ENCODE peak calls at places on chromosomes 6 and 20, in seven cellular contexts. C is T-helper 22 cell, B is LoVo, Z is NCI-H510A treated with DMSO at 0.1 percent for 48 hours, A is hypothalamus, N is endothelial cell, W is kidney tubule cell. J is an unnamed sample.

GRCh38 chr6:80543598-80544181 is 437.2 kb downstream of the BCKDHB start:
- DNase-seq in C (no peak), B (no peak), Z (no peak), A (no peak), N (no peak), W (peak), J (no peak)

GRCh38 chr20:6178537-6178936 is 55.7 kb upstream of the FERMT1 start:
- DNase-seq in C (no peak), B (peak), Z (peak), A (no peak), N (peak), W (peak), J (peak)

GRCh38 chr6:134057478-134057877 is 5.1 kb upstream of the SLC2A12 start:
- DNase-seq in C (no peak), B (no peak), Z (peak), A (no peak), N (no peak), W (no peak), J (no peak)

GRCh38 chr6:139373154-139373927 is 1.1 kb downstream of the CITED2 start:
- DNase-seq in C (peak), B (peak), Z (peak), A (peak), N (peak), W (peak), J (peak)

GRCh38 chr20:18266282-18266681 is 22.0 kb upstream of the ZNF133 start:
- DNase-seq in C (no peak), B (no peak), Z (no peak), A (no peak), N (no peak), W (no peak), J (no peak)

GRCh38 chr6:102204336-102204735 is 810.8 kb downstream of the GRIK2 start:
- DNase-seq in C (no peak), B (no peak), Z (no peak), A (no peak), N (no peak), W (no peak), J (no peak)

GRCh38 chr6:104527311-104527710 is 332.4 kb downstream of the HACE1 start:
- DNase-seq in C (no peak), B (no peak), Z (no peak), A (no peak), N (no peak), W (no peak), J (no peak)

GRCh38 chr6:4402477-4402976 is 267.2 kb upstream of the ECI2 start:
- DNase-seq in C (no peak), B (no peak), Z (no peak), A (no peak), N (no peak), W (peak), J (no peak)

GRCh38 chr6:85640806-85641205 is 1.9 kb downstream of the SYNCRIP start:
- DNase-seq in C (no peak), B (no peak), Z (no peak), A (no peak), N (no peak), W (no peak), J (peak)

GRCh38 chr20:49385471-49385870 is 97.0 kb downstream of the KCNB1 start:
- DNase-seq in C (no peak), B (no peak), Z (peak), A (no peak), N (no peak), W (peak), J (no peak)

GRCh38 chr6:100592929-100593328 is 128.2 kb upstream of the SIM1 start:
- DNase-seq in C (no peak), B (no peak), Z (peak), A (no peak), N (no peak), W (no peak), J (no peak)

GRCh38 chr6:34601706-34602105 is 45.6 kb upstream of the SPDEF start:
- DNase-seq in C (no peak), B (no peak), Z (peak), A (no peak), N (no peak), W (no peak), J (no peak)

GRCh38 chr6:107045733-107046312 is 17.8 kb downstream of the MTRES1 start:
- DNase-seq in C (no peak), B (no peak), Z (no peak), A (peak), N (no peak), W (no peak), J (no peak)